ENCODE peak calls at places on chromosome 18, in six cellular contexts. B, K, A, N, J and Q are unnamed samples.

GRCh38 chr18:79877163-79878091 is 74.0 kb downstream of the SLC66A2 start:
- DNase-seq in B (no peak), K (no peak), A (peak; percentile 64), N (no peak), J (no peak), Q (no peak)

GRCh38 chr18:70442933-70443332 is 154.1 kb downstream of the SOCS6 start:
- DNase-seq in B (no peak), K (no peak), A (no peak), N (no peak), J (no peak), Q (no peak)

GRCh38 chr18:71362140-71362539 is 1073.3 kb downstream of the SOCS6 start:
- DNase-seq in B (no peak), K (no peak), A (no peak), N (no peak), J (no peak), Q (no peak)

GRCh38 chr18:31581498-31582197 is 10.0 kb upstream of the TTR start:
- DNase-seq in B (no peak), K (no peak), A (no peak), N (no peak), J (no peak), Q (no peak)

GRCh38 chr18:159933-160332 is 1.6 kb downstream of the USP14 start:
- DNase-seq in B (no peak), K (no peak), A (no peak), N (no peak), J (no peak), Q (no peak)

GRCh38 chr18:2027026-2027425 is 544.3 kb downstream of the METTL4 start:
- DNase-seq in B (no peak), K (peak; percentile 90), A (no peak), N (no peak), J (no peak), Q (no peak)

GRCh38 chr18:78979058-78979680 is 449 bp upstream of the SALL3 start:
- DNase-seq in B (no peak), K (no peak), A (peak; percentile 70), N (no peak), J (no peak), Q (no peak)

GRCh38 chr18:8635087-8635486 is 25.9 kb downstream of the RAB12 start:
- DNase-seq in B (no peak), K (no peak), A (no peak), N (no peak), J (no peak), Q (no peak)

GRCh38 chr18:57644540-57644939 is 22.9 kb upstream of the NARS1 start:
- DNase-seq in B (no peak), K (no peak), A (no peak), N (no peak), J (no peak), Q (no peak)

GRCh38 chr18:62128157-62128556 is 58.7 kb downstream of the PIGN start:
- DNase-seq in B (no peak), K (no peak), A (no peak), N (no peak), J (peak; percentile 81), Q (no peak)